ENCODE peak calls at places on chromosomes 5 and 9, in seven cellular contexts. F is CD8-positive, alpha-beta memory T cell; A is neuronal stem cell; O is cardiac muscle cell; E is Peyer's patch; H is mucosa of descending colon; S is heart left ventricle. P is an unnamed sample. For H3K9me3, the result is how much of the 10 kb centered on the place peaks cover.

GRCh38 chr5:157611571-157612067 is 36.0 kb upstream of the ADAM19 start:
- DNase-seq in F (no peak), A (no peak), O (peak), E (no peak), H (no peak), S (no peak), P (no peak)

GRCh38 chr9:22374021-22374420 is 72.6 kb upstream of the DMRTA1 start:
- DNase-seq in F (no peak), A (no peak), O (no peak), E (no peak), H (no peak), S (no peak), P (no peak)

GRCh38 chr5:109327572-109327971 is 82.2 kb downstream of the PJA2 start:
- DNase-seq in F (no peak), A (peak), O (no peak), E (no peak), H (no peak), S (no peak), P (no peak)

GRCh38 chr5:157463081-157463480 is 3.1 kb downstream of the NIPAL4 start:
- DNase-seq in F (no peak), A (no peak), O (no peak), E (no peak), H (no peak), S (no peak), P (no peak)

GRCh38 chr5:4229414-4229813 is 633.8 kb downstream of the IRX1 start:
- DNase-seq in F (no peak), A (no peak), O (no peak), E (no peak), H (no peak), S (no peak), P (no peak)

GRCh38 chr9:126084696-126085095 is 241.9 kb upstream of the MVB12B start:
- DNase-seq in F (no peak), A (no peak), O (no peak), E (no peak), H (no peak), S (no peak), P (no peak)

GRCh38 chr5:143986567-143987242 is 174.7 kb downstream of the HMHB1 start:
- DNase-seq in F (no peak), A (no peak), O (no peak), E (no peak), H (no peak), S (no peak), P (no peak)

GRCh38 chr9:13481274-13481673 is 201.8 kb upstream of the MPDZ start:
- DNase-seq in F (no peak), A (no peak), O (no peak), E (no peak), H (no peak), S (no peak), P (no peak)

GRCh38 chr5:106451998-106452397 is 1218.7 kb downstream of the EFNA5 start:
- DNase-seq in F (no peak), A (no peak), O (no peak), E (no peak), H (no peak), S (no peak), P (no peak)

GRCh38 chr5:32445831-32446614 is 1.5 kb upstream of the ZFR start:
- DNase-seq in F (no peak), A (no peak), O (no peak), E (no peak), H (peak), S (no peak), P (no peak)

GRCh38 chr9:116689633-116690032 is 2.5 kb downstream of the TRIM32 start:
- DNase-seq in F (no peak), A (no peak), O (no peak), E (no peak), H (no peak), S (no peak), P (no peak)

GRCh38 chr9:96274939-96275338 is 27.0 kb downstream of the HSD17B3 start:
- DNase-seq in F (no peak), A (no peak), O (no peak), E (no peak), H (no peak), S (no peak), P (no peak)
- H3K9me3 ChIP-seq in F (under half), A (under half), O (under half), E (under half), H (under half), S (under half), P (under half)

GRCh38 chr5:83363111-83363510 is 108.4 kb upstream of the VCAN start:
- DNase-seq in F (no peak), A (no peak), O (no peak), E (no peak), H (no peak), S (no peak), P (no peak)
- H3K4me3 ChIP-seq in F (no peak), A (no peak), O (no peak), E (no peak), H (no peak), S (no peak), P (no peak)

GRCh38 chr5:179147991-179148702 is 88.0 kb downstream of the ZNF354C start:
- DNase-seq in F (no peak), A (no peak), O (no peak), E (no peak), H (no peak), S (peak), P (no peak)

GRCh38 chr5:179151521-179152118 is 91.4 kb downstream of the ZNF354C start:
- DNase-seq in F (no peak), A (no peak), O (no peak), E (no peak), H (no peak), S (no peak), P (no peak)

GRCh38 chr5:179149278-179149677 is 89.1 kb downstream of the ZNF354C start:
- DNase-seq in F (no peak), A (no peak), O (no peak), E (no peak), H (no peak), S (peak), P (no peak)

GRCh38 chr5:179148703-179149170 is 88.6 kb downstream of the ZNF354C start:
- DNase-seq in F (no peak), A (no peak), O (no peak), E (no peak), H (no peak), S (peak), P (no peak)

DNA sequence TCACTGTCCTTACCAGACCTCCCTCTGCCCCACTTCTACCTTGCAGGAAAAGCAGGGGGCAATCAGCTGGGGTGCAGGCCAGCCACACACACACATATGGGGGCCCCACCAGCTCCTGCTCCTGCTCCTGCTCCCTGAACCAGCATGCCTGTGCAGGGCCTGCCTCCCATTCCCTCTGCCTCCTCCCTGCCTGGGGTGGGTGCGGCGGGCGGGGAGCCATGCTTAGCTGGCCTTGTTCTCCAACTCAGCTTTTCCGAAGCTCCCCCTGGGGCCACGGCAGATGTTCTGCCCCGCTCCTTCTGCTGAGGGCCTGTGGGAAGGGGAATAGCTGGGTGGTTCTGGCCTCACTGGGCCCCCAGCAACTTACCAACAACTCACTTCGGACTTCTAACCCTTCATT is 89.8 kb downstream of the ZNF354C start:
- DNase-seq in F (no peak), A (no peak), O (no peak), E (no peak), H (no peak), S (peak), P (no peak)
- H3K9me3 ChIP-seq in F (under half), A (under half), O (under half), E (under half), H (under half), S (under half), P (under half)

DNA sequence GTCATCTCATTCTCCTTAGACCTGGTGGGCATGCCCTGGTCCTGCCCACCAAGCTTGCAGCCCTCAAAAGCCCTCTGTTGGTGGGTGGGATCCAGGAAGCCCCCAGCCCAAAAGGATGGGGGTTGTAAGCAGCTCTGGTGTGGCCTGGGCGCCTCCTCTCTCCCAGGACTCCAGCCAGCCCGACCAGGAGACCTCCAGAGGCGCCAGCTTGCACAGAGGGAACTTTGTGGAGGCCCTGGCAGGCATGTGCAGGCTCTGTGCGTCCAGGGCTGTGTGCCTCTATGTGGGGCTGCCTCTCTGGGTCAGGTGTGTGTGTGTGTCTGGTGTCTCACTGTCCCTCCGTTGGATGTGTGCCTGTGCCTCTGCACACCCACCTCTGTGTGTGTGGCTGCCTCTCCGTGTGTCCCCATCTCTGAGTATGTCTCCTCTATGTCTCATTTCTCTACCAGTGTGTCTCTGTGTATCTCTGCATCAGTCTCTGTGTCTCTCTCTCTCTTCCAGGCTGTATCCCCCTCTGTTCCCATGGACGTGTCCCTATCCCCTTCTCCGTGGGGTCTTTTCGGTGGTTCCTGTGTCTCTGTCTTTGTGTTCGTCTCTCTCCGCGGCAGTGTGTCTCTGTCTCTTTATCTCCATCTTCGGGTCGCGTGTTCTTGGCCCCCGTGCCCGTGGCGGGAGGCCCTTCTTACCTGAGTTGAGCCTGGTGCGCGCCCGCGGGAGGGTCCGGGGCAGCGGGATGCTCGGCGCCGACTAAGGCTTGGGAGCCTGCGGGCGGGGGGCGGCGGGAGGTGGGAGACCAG is 501 bp downstream of the ENHO start:
- DNase-seq in F (no peak), A (no peak), O (no peak), E (no peak), H (peak), S (no peak), P (peak)
- H3K4me3 ChIP-seq in F (peak), A (peak), O (peak), E (peak), H (no peak), S (no peak), P (peak)

GRCh38 chr5:141236516-141237313 is 8.5 kb upstream of the PCDHB15 start:
- DNase-seq in F (no peak), A (no peak), O (no peak), E (no peak), H (no peak), S (no peak), P (no peak)

DNA sequence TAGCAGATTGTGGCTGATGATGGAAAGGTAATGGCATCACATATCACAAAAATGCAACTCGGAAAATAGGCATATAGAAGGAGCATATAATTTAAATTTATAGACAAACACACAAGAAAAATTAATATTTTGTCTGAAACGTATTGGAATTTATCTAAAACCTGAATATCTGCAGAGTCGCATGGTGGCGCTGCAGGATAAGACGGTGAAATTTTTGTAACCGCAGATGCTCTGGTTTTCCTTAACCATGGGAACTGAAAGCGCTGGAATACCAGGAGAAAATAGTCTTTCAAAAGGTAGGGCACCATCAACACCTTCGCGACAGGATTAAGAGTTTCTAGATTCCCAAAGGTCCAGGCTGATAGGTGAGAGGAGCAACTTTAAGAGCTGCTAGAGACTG is 11.0 kb downstream of the PCDHB14 start:
- DNase-seq in F (no peak), A (no peak), O (no peak), E (no peak), H (peak), S (no peak), P (no peak)
- H3K9me3 ChIP-seq in F (under half), A (under half), O (under half), E (under half), H (half or more), S (half or more), P (under half)

GRCh38 chr5:124262443-124262842 is 484.0 kb downstream of the ZNF608 start:
- DNase-seq in F (no peak), A (no peak), O (no peak), E (no peak), H (no peak), S (no peak), P (no peak)
- H3K4me3 ChIP-seq in F (no peak), A (no peak), O (no peak), E (no peak), H (no peak), S (no peak), P (no peak)